ENCODE peak calls at places on chromosomes 12 and 14, in seven cellular contexts. Z, J, A, R, F, O and K are unnamed samples.
A peak's percentile ranks its signal among the peaks of the same experiment; 100 is the strongest.

GRCh38 chr14:69671365-69672050 is 60.1 kb downstream of the SUSD6 start:
- DNase-seq in Z (no peak), J (no peak), A (no peak), R (no peak), F (no peak), O (no peak), K (no peak)

GRCh38 chr14:61213116-61213720 is 67.9 kb downstream of the TMEM30B start:
- DNase-seq in Z (no peak), J (no peak), A (no peak), R (no peak), F (no peak), O (no peak), K (no peak)

GRCh38 chr14:51674294-51675002 is 22.7 kb downstream of the FRMD6 start:
- DNase-seq in Z (no peak), J (peak; percentile 12), A (no peak), R (no peak), F (no peak), O (no peak), K (no peak)

GRCh38 chr14:81710232-81710845 is 176.7 kb upstream of the SEL1L start:
- DNase-seq in Z (no peak), J (peak; percentile 16), A (peak; percentile 5), R (no peak), F (no peak), O (no peak), K (no peak)

GRCh38 chr12:105740970-105741725 is 397.6 kb downstream of the NUAK1 start:
- DNase-seq in Z (no peak), J (no peak), A (no peak), R (no peak), F (peak; percentile 53), O (no peak), K (peak; percentile 46)

GRCh38 chr12:118715647-118716046 is 265.7 kb upstream of the SRRM4 start:
- DNase-seq in Z (no peak), J (no peak), A (no peak), R (no peak), F (no peak), O (no peak), K (no peak)

GRCh38 chr14:58944226-58944769 is 244.2 kb upstream of the DAAM1 start:
- DNase-seq in Z (no peak), J (no peak), A (no peak), R (peak; percentile 59), F (no peak), O (no peak), K (no peak)

GRCh38 chr12:70178038-70178437 is 65.2 kb upstream of the CNOT2 start:
- DNase-seq in Z (no peak), J (no peak), A (no peak), R (no peak), F (no peak), O (no peak), K (no peak)

GRCh38 chr12:89453121-89453520 is 71.5 kb downstream of the GALNT4 start:
- DNase-seq in Z (no peak), J (no peak), A (no peak), R (no peak), F (no peak), O (no peak), K (no peak)

GRCh38 chr12:43742106-43742505 is 16.5 kb downstream of the PUS7L start:
- DNase-seq in Z (no peak), J (no peak), A (no peak), R (no peak), F (no peak), O (no peak), K (no peak)

GRCh38 chr14:38992067-38992835 is 110.8 kb downstream of the SEC23A start:
- DNase-seq in Z (no peak), J (no peak), A (no peak), R (no peak), F (no peak), O (no peak), K (no peak)

GRCh38 chr12:125983784-125984510 is 918.7 kb downstream of the AACS start:
- DNase-seq in Z (peak; percentile 33), J (no peak), A (no peak), R (no peak), F (peak; percentile 21), O (no peak), K (peak; percentile 15)

GRCh38 chr12:27869567-27869966 is 89.5 kb upstream of the MANSC4 start:
- DNase-seq in Z (peak; percentile 8), J (no peak), A (no peak), R (no peak), F (no peak), O (no peak), K (no peak)

GRCh38 chr12:52121848-52122838 is 42.6 kb downstream of the SMIM41 start:
- DNase-seq in Z (peak; percentile 89), J (no peak), A (no peak), R (peak; percentile 69), F (no peak), O (peak; percentile 91), K (no peak)

GRCh38 chr14:68884031-68885030 is 91.5 kb upstream of the ZFP36L1 start:
- DNase-seq in Z (no peak), J (peak; percentile 15), A (peak; percentile 12), R (peak; percentile 30), F (no peak), O (no peak), K (no peak)

GRCh38 chr12:89737000-89737399 is 28.4 kb upstream of the ATP2B1 start:
- DNase-seq in Z (no peak), J (no peak), A (no peak), R (no peak), F (no peak), O (no peak), K (no peak)

GRCh38 chr14:51283402-51283825 is 43.4 kb downstream of the TMX1 start:
- DNase-seq in Z (no peak), J (peak; percentile 36), A (peak; percentile 74), R (no peak), F (no peak), O (no peak), K (peak; percentile 33)

GRCh38 chr14:93018401-93018800 is 95.5 kb downstream of the CHGA start:
- DNase-seq in Z (no peak), J (no peak), A (no peak), R (no peak), F (no peak), O (no peak), K (no peak)

GRCh38 chr12:49094104-49094948 is at the start of gene DHH:
- DNase-seq in Z (peak; percentile 85), J (no peak), A (no peak), R (no peak), F (no peak), O (peak; percentile 77), K (no peak)

GRCh38 chr14:104639889-104640548 is 35.4 kb upstream of the TMEM179 start:
- DNase-seq in Z (peak; percentile 92), J (peak; percentile 27), A (no peak), R (peak; percentile 66), F (no peak), O (peak; percentile 86), K (peak; percentile 24)

DNA sequence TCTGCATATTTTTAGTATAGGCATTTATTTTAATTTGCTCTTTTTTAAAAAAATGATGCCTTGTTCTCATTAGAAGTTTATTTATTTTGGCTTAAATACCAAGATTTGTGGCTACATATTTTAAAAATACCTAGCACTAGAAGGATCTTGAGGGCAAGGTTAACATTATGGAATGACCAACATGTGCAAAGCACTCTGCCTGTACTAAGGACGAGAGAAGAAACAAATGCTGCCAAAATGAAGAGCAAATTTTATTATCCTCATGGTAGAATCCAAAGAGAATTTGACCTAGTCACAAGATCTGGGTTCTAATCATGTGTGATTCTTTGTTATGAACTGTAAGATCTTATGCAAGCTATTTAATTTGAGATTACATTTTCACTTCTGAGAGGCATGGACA is 2.8 kb downstream of the CAND1 start:
- DNase-seq in Z (no peak), J (no peak), A (no peak), R (no peak), F (no peak), O (no peak), K (no peak)
- H3K4me1 ChIP-seq in Z (peaks cover 54% of the 10 kb centered on the region), J (peaks cover 23% of the 10 kb centered on the region), A (peaks cover 46% of the 10 kb centered on the region), R (peaks cover 72% of the 10 kb centered on the region), F (peaks cover 7% of the 10 kb centered on the region), O (peaks cover 73% of the 10 kb centered on the region), K (no peaks in the 10 kb centered on the region)

DNA sequence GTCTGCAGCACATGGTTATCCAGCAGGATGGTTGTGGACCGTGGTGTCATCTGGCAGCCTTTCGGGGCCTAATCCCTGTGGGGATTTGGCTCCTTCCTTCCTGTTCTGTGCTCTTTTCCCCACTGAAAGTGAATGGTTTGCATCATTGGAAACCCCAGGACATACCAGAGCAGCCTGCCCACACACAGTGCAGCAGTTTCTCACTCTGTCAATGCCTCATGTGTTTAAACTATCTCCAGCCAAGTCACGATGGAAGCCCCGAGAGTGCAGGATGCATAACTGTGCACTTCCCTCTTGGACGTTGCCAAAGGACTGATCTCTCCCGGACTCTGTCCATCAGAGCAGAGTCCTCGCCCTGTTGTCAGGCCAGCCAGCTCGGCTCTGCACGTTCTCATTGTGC is 29.0 kb upstream of the AMN start:
- DNase-seq in Z (no peak), J (no peak), A (no peak), R (peak; percentile 44), F (peak; percentile 41), O (no peak), K (no peak)
- TF ChIP-seq POLR2AphosphoS5 in Z (no peak), J (no peak), A (no peak), R (peak; percentile 63), F (peak; percentile 43), O (no peak), K (no peak)

GRCh38 chr14:86515195-86515594 is 985.3 kb downstream of the FLRT2 start:
- DNase-seq in Z (no peak), J (no peak), A (no peak), R (no peak), F (no peak), O (no peak), K (no peak)

GRCh38 chr14:86513056-86513455 is 983.1 kb downstream of the FLRT2 start:
- DNase-seq in Z (no peak), J (no peak), A (no peak), R (no peak), F (no peak), O (no peak), K (no peak)

GRCh38 chr14:86510503-86510902 is 980.6 kb downstream of the FLRT2 start:
- DNase-seq in Z (no peak), J (no peak), A (no peak), R (no peak), F (no peak), O (no peak), K (no peak)

GRCh38 chr14:86513564-86513963 is 983.6 kb downstream of the FLRT2 start:
- DNase-seq in Z (no peak), J (no peak), A (no peak), R (no peak), F (no peak), O (no peak), K (no peak)
- H3K27ac ChIP-seq in Z (no peak overlapping the region), J (no peak overlapping the region), A (no peak overlapping the region), R (no peak overlapping the region), F (no peak overlapping the region), O (no peak overlapping the region), K (no peak overlapping the region)

GRCh38 chr12:116264525-116265070 is 12.9 kb downstream of the MED13L start:
- DNase-seq in Z (no peak), J (no peak), A (no peak), R (no peak), F (no peak), O (no peak), K (no peak)

GRCh38 chr12:116265361-116266128 is 11.9 kb downstream of the MED13L start:
- DNase-seq in Z (no peak), J (no peak), A (no peak), R (no peak), F (no peak), O (no peak), K (no peak)

GRCh38 chr12:116263431-116263830 is 14.1 kb downstream of the MED13L start:
- DNase-seq in Z (no peak), J (no peak), A (no peak), R (no peak), F (no peak), O (no peak), K (no peak)

GRCh38 chr12:116262741-116263140 is 14.8 kb downstream of the MED13L start:
- DNase-seq in Z (no peak), J (no peak), A (no peak), R (no peak), F (no peak), O (no peak), K (no peak)

GRCh38 chr12:116263844-116264243 is 13.6 kb downstream of the MED13L start:
- DNase-seq in Z (no peak), J (no peak), A (no peak), R (no peak), F (no peak), O (no peak), K (no peak)
- H3K4me1 ChIP-seq in Z (peaks cover 91% of the 10 kb centered on the region), J (peaks cover 83% of the 10 kb centered on the region), A (peaks cover 92% of the 10 kb centered on the region), R (peaks cover 70% of the 10 kb centered on the region), F (peaks cover 24% of the 10 kb centered on the region), O (peaks cover 94% of the 10 kb centered on the region), K (peaks cover 4% of the 10 kb centered on the region)